ENCODE peak calls at places on chromosomes 7 and 10, in nine cellular contexts. O is heart right ventricle, W is amygdala, E is neural progenitor cell, X is cardiac fibroblast, H is NCI-H1694 treated with DMSO at 0.1 percent for 48 hours, I is GM04504, N is lung microvascular endothelial cell, C is bronchial epithelial cell. B is an unnamed sample.

GRCh38 chr7:31735991-31736982 is 49.3 kb downstream of the PPP1R17 start:
- DNase-seq in W (peak), H (peak), E (peak), O (peak), N (peak), C (peak), I (peak), X (peak), B (peak)

GRCh38 chr10:22222236-22223190 is 4.7 kb upstream of the EBLN1 start:
- DNase-seq in W (no peak), E (no peak), C (no peak), H (no peak), I (no peak), X (no peak), N (no peak), O (no peak), B (no peak)

GRCh38 chr10:74669210-74669609 is 157.2 kb upstream of the KAT6B start:
- DNase-seq in H (no peak), W (no peak), X (no peak), I (peak), E (no peak), O (no peak), N (no peak), C (no peak), B (no peak)

GRCh38 chr7:147279951-147280350 is 1163.3 kb downstream of the CNTNAP2 start:
- DNase-seq in N (no peak), I (no peak), E (peak), X (no peak), O (no peak), W (peak), H (no peak), C (no peak), B (no peak)

GRCh38 chr10:128185627-128186026 is 59.4 kb upstream of the MKI67 start:
- DNase-seq in C (no peak), W (no peak), I (no peak), O (no peak), E (no peak), H (no peak), N (no peak), X (no peak), B (no peak)

GRCh38 chr7:100861616-100861985 is 5.6 kb upstream of the TRIP6 start:
- DNase-seq in O (no peak), C (no peak), N (no peak), W (no peak), X (no peak), E (no peak), I (no peak), H (no peak), B (no peak)

GRCh38 chr7:158470336-158470735 is 117.3 kb downstream of the PTPRN2 start:
- DNase-seq in N (no peak), X (no peak), I (no peak), O (no peak), H (no peak), E (no peak), W (no peak), C (no peak), B (no peak)

GRCh38 chr7:64626083-64626469 is 39.9 kb upstream of the ZNF107 start:
- DNase-seq in W (no peak), E (no peak), O (no peak), N (no peak), X (no peak), I (no peak), H (no peak), C (peak), B (no peak)

GRCh38 chr10:76115131-76115470 is 683.7 kb downstream of the LRMDA start:
- DNase-seq in I (no peak), H (no peak), E (no peak), O (no peak), C (peak), W (no peak), N (no peak), X (no peak), B (no peak)

GRCh38 chr10:128766915-128767314 is 640.7 kb upstream of the MKI67 start:
- DNase-seq in X (no peak), O (no peak), N (no peak), C (no peak), W (no peak), I (no peak), H (no peak), E (no peak), B (no peak)

GRCh38 chr10:119306514-119306951 is 99.2 kb downstream of the GRK5 start:
- DNase-seq in O (no peak), C (peak), X (no peak), H (no peak), N (peak), E (no peak), I (no peak), W (no peak), B (no peak)

GRCh38 chr10:114077815-114078219 is 34.2 kb downstream of the ADRB1 start:
- DNase-seq in O (no peak), X (no peak), N (no peak), C (no peak), W (no peak), I (no peak), H (no peak), E (peak), B (no peak)

GRCh38 chr7:45129181-45129800 is 17.8 kb upstream of the TBRG4 start:
- DNase-seq in C (peak), H (no peak), N (no peak), W (no peak), E (no peak), O (no peak), I (no peak), X (no peak), B (no peak)

GRCh38 chr7:138864667-138865066 is 66.7 kb upstream of the ATP6V0A4 start:
- DNase-seq in E (no peak), O (no peak), X (peak), H (no peak), I (peak), W (no peak), N (no peak), C (peak), B (no peak)

GRCh38 chr10:123642293-123642692 is 23.9 kb upstream of the GPR26 start:
- DNase-seq in O (no peak), H (peak), C (no peak), X (no peak), I (no peak), W (peak), E (peak), N (no peak), B (no peak)

GRCh38 chr10:49500420-49500819 is 38.5 kb downstream of the ERCC6 start:
- DNase-seq in I (no peak), C (no peak), E (no peak), W (no peak), X (no peak), H (no peak), O (no peak), N (no peak), B (no peak)

GRCh38 chr7:101231644-101232043 is 6.0 kb downstream of the CLDN15 start:
- DNase-seq in W (no peak), C (peak), H (no peak), O (no peak), X (no peak), E (no peak), N (no peak), I (no peak), B (no peak)

GRCh38 chr7:102983602-102984001 is 70.8 kb downstream of the LRRC17 start:
- DNase-seq in C (no peak), X (peak), E (no peak), I (no peak), N (no peak), H (no peak), W (no peak), O (no peak), B (no peak)

GRCh38 chr7:139745330-139746143 is 32.3 kb downstream of the HIPK2 start:
- DNase-seq in X (peak), E (peak), W (no peak), H (peak), I (no peak), O (peak), N (no peak), C (no peak), B (no peak)

GRCh38 chr7:25091757-25092156 is 33.3 kb downstream of the CYCS start:
- DNase-seq in C (no peak), N (no peak), E (no peak), W (no peak), I (no peak), H (no peak), X (no peak), O (no peak), B (no peak)

GRCh38 chr10:17835688-17836087 is 26.5 kb downstream of the MRC1 start:
- DNase-seq in I (peak), E (peak), O (no peak), X (peak), N (no peak), C (peak), W (no peak), H (no peak), B (no peak)

GRCh38 chr10:33065111-33065510 is 107.1 kb upstream of the ITGB1 start:
- DNase-seq in H (no peak), O (no peak), N (no peak), X (no peak), C (no peak), E (no peak), W (no peak), I (no peak), B (no peak)

GRCh38 chr10:62233494-62234283 is 35.0 kb downstream of the RTKN2 start:
- DNase-seq in W (no peak), C (peak), I (no peak), H (no peak), N (no peak), E (no peak), X (peak), O (no peak), B (no peak)

GRCh38 chr10:65791979-65792378 is 1133.9 kb upstream of the LRRTM3 start:
- DNase-seq in I (no peak), O (no peak), E (no peak), H (no peak), X (no peak), W (no peak), N (no peak), C (no peak), B (no peak)

GRCh38 chr10:63155388-63156028 is 22.4 kb downstream of the NRBF2 start:
- DNase-seq in E (no peak), W (no peak), X (no peak), C (no peak), I (no peak), H (no peak), N (no peak), O (no peak), B (no peak)

GRCh38 chr7:151849008-151849878 is 27.7 kb downstream of the PRKAG2 start:
- DNase-seq in H (no peak), E (no peak), W (no peak), X (no peak), I (no peak), N (no peak), C (no peak), O (peak), B (no peak)

GRCh38 chr7:31100870-31101269 is 48.8 kb downstream of the ADCYAP1R1 start:
- DNase-seq in C (no peak), O (no peak), N (no peak), W (no peak), X (no peak), E (no peak), H (no peak), I (no peak), B (no peak)